ENCODE peak calls at places on chromosomes 2 and 18, in five cellular contexts. One of them, this sample, is unnamed.

GRCh38 chr18:56661414-56662101 is 10.4 kb downstream of the WDR7 start:
- DNase-seq in AG10803: no peak
- DNase-seq in sigmoid colon: no peak
- DNase-seq in HCT116: no peak
- DNase-seq in neural progenitor cell: no peak
- DNase-seq in this sample: no peak

GRCh38 chr18:50042611-50043010 is 152.3 kb downstream of the MYO5B start:
- DNase-seq in neural progenitor cell: peak; percentile 23
- DNase-seq in sigmoid colon: no peak
- DNase-seq in HCT116: no peak
- DNase-seq in AG10803: no peak
- DNase-seq in this sample: no peak

GRCh38 chr2:177782613-177783012 is 290.0 kb downstream of the PDE11A start:
- DNase-seq in sigmoid colon: no peak
- DNase-seq in neural progenitor cell: no peak
- DNase-seq in AG10803: no peak
- DNase-seq in HCT116: no peak
- DNase-seq in this sample: no peak

GRCh38 chr2:186569906-186570305 is 19.9 kb upstream of the ITGAV start:
- DNase-seq in AG10803: no peak
- DNase-seq in neural progenitor cell: peak; percentile 79
- DNase-seq in HCT116: no peak
- DNase-seq in sigmoid colon: no peak
- DNase-seq in this sample: peak; percentile 71

GRCh38 chr2:45743531-45744391 is 92.3 kb downstream of the PRKCE start:
- DNase-seq in AG10803: peak; percentile 77
- DNase-seq in neural progenitor cell: no peak
- DNase-seq in HCT116: no peak
- DNase-seq in sigmoid colon: peak; percentile 84
- DNase-seq in this sample: no peak

GRCh38 chr2:73035899-73036778 is 35.4 kb downstream of the SFXN5 start:
- DNase-seq in HCT116: peak; percentile 16
- DNase-seq in sigmoid colon: no peak
- DNase-seq in neural progenitor cell: peak; percentile 51
- DNase-seq in AG10803: no peak
- DNase-seq in this sample: no peak

GRCh38 chr2:36663851-36664715 is 32.4 kb upstream of the VIT start:
- DNase-seq in AG10803: peak; percentile 90
- DNase-seq in neural progenitor cell: peak; percentile 67
- DNase-seq in sigmoid colon: no peak
- DNase-seq in HCT116: peak; percentile 64
- DNase-seq in this sample: peak; percentile 31

GRCh38 chr2:88608184-88608583 is 19.1 kb downstream of the EIF2AK3 start:
- DNase-seq in neural progenitor cell: no peak
- DNase-seq in HCT116: no peak
- DNase-seq in AG10803: no peak
- DNase-seq in sigmoid colon: no peak
- DNase-seq in this sample: no peak

GRCh38 chr18:9535430-9535972 is 60.2 kb downstream of the RALBP1 start:
- DNase-seq in neural progenitor cell: peak; percentile 7
- DNase-seq in AG10803: peak; percentile 97
- DNase-seq in HCT116: no peak
- DNase-seq in sigmoid colon: no peak
- DNase-seq in this sample: no peak

GRCh38 chr2:75560022-75560767 is 544 bp downstream of the EVA1A start:
- DNase-seq in AG10803: peak; percentile 41
- DNase-seq in neural progenitor cell: peak; percentile 60
- DNase-seq in HCT116: no peak
- DNase-seq in sigmoid colon: no peak
- DNase-seq in this sample: no peak

GRCh38 chr2:112920923-112921532 is 10.1 kb downstream of the IL37 start:
- DNase-seq in sigmoid colon: no peak
- DNase-seq in HCT116: peak; percentile 49
- DNase-seq in AG10803: no peak
- DNase-seq in neural progenitor cell: no peak
- DNase-seq in this sample: no peak

GRCh38 chr2:240567872-240568677 is at the start of gene RNPEPL1:
- DNase-seq in HCT116: no peak
- DNase-seq in AG10803: no peak
- DNase-seq in neural progenitor cell: peak; percentile 76
- DNase-seq in sigmoid colon: peak; percentile 72
- DNase-seq in this sample: no peak

GRCh38 chr18:10290244-10291240 is 163.9 kb upstream of the APCDD1 start:
- DNase-seq in AG10803: peak; percentile 46
- DNase-seq in sigmoid colon: no peak
- DNase-seq in neural progenitor cell: no peak
- DNase-seq in HCT116: no peak
- DNase-seq in this sample: no peak

GRCh38 chr2:187424156-187424555 is 23.9 kb downstream of the CALCRL start:
- DNase-seq in HCT116: no peak
- DNase-seq in sigmoid colon: no peak
- DNase-seq in AG10803: peak; percentile 27
- DNase-seq in neural progenitor cell: no peak
- DNase-seq in this sample: no peak

GRCh38 chr2:187775651-187776050 is 221.4 kb upstream of the TFPI start:
- DNase-seq in AG10803: no peak
- DNase-seq in HCT116: no peak
- DNase-seq in sigmoid colon: no peak
- DNase-seq in neural progenitor cell: no peak
- DNase-seq in this sample: no peak

GRCh38 chr2:88606371-88607030 is 20.8 kb downstream of the EIF2AK3 start:
- DNase-seq in neural progenitor cell: no peak
- DNase-seq in AG10803: no peak
- DNase-seq in sigmoid colon: no peak
- DNase-seq in HCT116: no peak
- DNase-seq in this sample: no peak

GRCh38 chr18:34660572-34660971 is 49.5 kb upstream of the DTNA start:
- DNase-seq in sigmoid colon: no peak
- DNase-seq in neural progenitor cell: no peak
- DNase-seq in AG10803: no peak
- DNase-seq in HCT116: no peak
- DNase-seq in this sample: no peak

GRCh38 chr2:19541884-19542283 is 183.5 kb upstream of the OSR1 start:
- DNase-seq in neural progenitor cell: no peak
- DNase-seq in AG10803: no peak
- DNase-seq in sigmoid colon: no peak
- DNase-seq in HCT116: no peak
- DNase-seq in this sample: no peak

GRCh38 chr2:128457006-128457604 is 138.4 kb upstream of the HS6ST1 start:
- DNase-seq in sigmoid colon: no peak
- DNase-seq in neural progenitor cell: no peak
- DNase-seq in AG10803: no peak
- DNase-seq in HCT116: no peak
- DNase-seq in this sample: no peak

GRCh38 chr2:79487371-79487770 is 25.5 kb upstream of the CTNNA2 start:
- DNase-seq in sigmoid colon: no peak
- DNase-seq in HCT116: no peak
- DNase-seq in neural progenitor cell: no peak
- DNase-seq in AG10803: no peak
- DNase-seq in this sample: no peak

GRCh38 chr2:189142893-189143759 is 36.4 kb downstream of the COL5A2 start:
- DNase-seq in sigmoid colon: no peak
- DNase-seq in HCT116: peak; percentile 62
- DNase-seq in neural progenitor cell: peak; percentile 76
- DNase-seq in AG10803: peak; percentile 50
- DNase-seq in this sample: no peak

GRCh38 chr18:8507361-8507760 is 101.9 kb upstream of the RAB12 start:
- DNase-seq in sigmoid colon: peak; percentile 37
- DNase-seq in HCT116: peak; percentile 3
- DNase-seq in neural progenitor cell: peak; percentile 47
- DNase-seq in AG10803: no peak
- DNase-seq in this sample: no peak

GRCh38 chr18:78787751-78788150 is 191.9 kb upstream of the SALL3 start:
- DNase-seq in sigmoid colon: peak; percentile 41
- DNase-seq in HCT116: no peak
- DNase-seq in neural progenitor cell: no peak
- DNase-seq in AG10803: no peak
- DNase-seq in this sample: no peak

GRCh38 chr2:194304191-194304590 is 1352.8 kb upstream of the SLC39A10 start:
- DNase-seq in HCT116: no peak
- DNase-seq in sigmoid colon: no peak
- DNase-seq in neural progenitor cell: no peak
- DNase-seq in AG10803: no peak
- DNase-seq in this sample: no peak

GRCh38 chr2:202067589-202067988 is 5.5 kb upstream of the KIAA2012 start:
- DNase-seq in AG10803: no peak
- DNase-seq in neural progenitor cell: no peak
- DNase-seq in HCT116: no peak
- DNase-seq in sigmoid colon: no peak
- DNase-seq in this sample: no peak

GRCh38 chr2:240257940-240258580 is 117.6 kb upstream of the OTOS start:
- DNase-seq in AG10803: no peak
- DNase-seq in HCT116: no peak
- DNase-seq in sigmoid colon: no peak
- DNase-seq in neural progenitor cell: no peak
- DNase-seq in this sample: no peak

DNA sequence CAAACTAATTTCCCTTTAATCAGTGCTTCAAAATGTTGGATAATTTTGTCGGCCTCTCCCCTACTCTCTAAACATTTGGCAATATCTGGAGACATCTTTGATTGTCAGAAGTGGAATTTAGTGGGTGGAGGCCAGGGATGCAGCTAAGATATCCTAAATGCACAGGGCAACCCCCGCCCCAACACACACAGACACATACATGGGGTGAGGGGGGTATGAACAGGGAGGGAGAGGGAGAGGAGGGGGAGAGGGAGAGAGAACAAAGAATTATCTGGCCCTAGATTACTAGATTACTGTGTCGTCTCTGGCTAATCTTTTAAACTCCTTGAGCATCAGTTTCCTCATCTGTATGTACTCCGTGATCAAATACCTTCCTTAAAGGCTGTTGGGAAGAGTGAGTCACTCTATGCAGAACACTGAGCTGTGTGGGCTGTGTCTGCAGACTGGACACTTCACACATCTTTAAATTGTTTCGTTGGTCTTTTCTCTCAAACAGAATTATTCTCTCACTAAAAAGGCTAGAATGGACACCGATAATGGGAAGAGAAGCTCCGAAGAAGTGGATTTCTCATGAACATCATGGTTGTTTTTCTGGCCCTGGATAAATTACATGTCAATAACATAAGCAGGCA is 2.9 kb downstream of the RNF149 start:
- DNase-seq in neural progenitor cell: no peak
- DNase-seq in sigmoid colon: no peak
- DNase-seq in AG10803: peak; percentile 56
- DNase-seq in HCT116: no peak
- DNase-seq in this sample: no peak
- H3K4me3 ChIP-seq in neural progenitor cell: no peak overlapping the region
- H3K4me3 ChIP-seq in sigmoid colon: peak overlapping the region; percentile 93
- H3K4me3 ChIP-seq in AG10803: peak overlapping the region; percentile 88
- H3K4me3 ChIP-seq in HCT116: no peak overlapping the region
- H3K4me3 ChIP-seq in this sample: no peak overlapping the region

GRCh38 chr2:238865744-238866355 is 18.0 kb downstream of the TWIST2 start:
- DNase-seq in AG10803: no peak
- DNase-seq in HCT116: no peak
- DNase-seq in sigmoid colon: no peak
- DNase-seq in neural progenitor cell: no peak
- DNase-seq in this sample: no peak

GRCh38 chr2:238868616-238869292 is 20.9 kb downstream of the TWIST2 start:
- DNase-seq in neural progenitor cell: no peak
- DNase-seq in sigmoid colon: peak; percentile 95
- DNase-seq in HCT116: no peak
- DNase-seq in AG10803: peak; percentile 97
- DNase-seq in this sample: no peak

GRCh38 chr2:238868067-238868524 is 20.2 kb downstream of the TWIST2 start:
- DNase-seq in AG10803: peak; percentile 75
- DNase-seq in neural progenitor cell: no peak
- DNase-seq in HCT116: no peak
- DNase-seq in sigmoid colon: peak; percentile 71
- DNase-seq in this sample: no peak

GRCh38 chr2:238865015-238865719 is 17.3 kb downstream of the TWIST2 start:
- DNase-seq in neural progenitor cell: no peak
- DNase-seq in AG10803: peak; percentile 40
- DNase-seq in sigmoid colon: no peak
- DNase-seq in HCT116: no peak
- DNase-seq in this sample: no peak

DNA sequence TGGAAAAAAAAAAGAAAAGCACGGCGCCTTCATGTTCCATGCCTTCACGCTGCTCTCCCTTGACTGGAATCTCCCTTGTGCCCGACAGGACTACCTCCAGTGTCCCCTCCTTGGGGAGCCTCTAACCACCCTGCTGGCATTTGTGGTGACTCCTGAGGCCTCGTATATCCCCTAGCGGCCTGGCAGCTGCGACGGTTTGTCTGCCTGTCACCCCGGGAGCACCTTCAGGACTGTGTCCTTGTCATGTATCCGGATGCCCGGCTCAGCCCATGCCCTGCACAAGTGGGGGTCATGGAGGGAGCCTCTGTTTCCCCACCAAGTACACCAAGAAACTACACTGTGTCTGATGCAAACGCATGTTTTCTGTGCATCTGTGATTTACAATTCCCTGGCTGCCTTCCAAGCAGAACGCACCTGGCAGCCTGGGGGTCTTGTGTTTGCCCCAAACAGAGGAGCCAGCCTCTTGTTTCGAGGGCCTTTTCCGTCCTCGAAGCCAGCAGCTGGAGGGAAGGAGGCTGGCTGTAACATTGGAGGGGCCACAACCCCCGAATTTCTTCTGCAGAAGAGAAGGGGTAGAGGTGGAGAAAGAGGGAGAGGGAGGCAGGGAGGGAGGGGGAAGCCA is 18.9 kb downstream of the TWIST2 start:
- DNase-seq in AG10803: no peak
- DNase-seq in HCT116: no peak
- DNase-seq in neural progenitor cell: no peak
- DNase-seq in sigmoid colon: no peak
- DNase-seq in this sample: no peak
- TF ChIP-seq CTCF in AG10803: no peak
- TF ChIP-seq CTCF in HCT116: no peak
- TF ChIP-seq CTCF in neural progenitor cell: no peak
- TF ChIP-seq CTCF in sigmoid colon: no peak
- TF ChIP-seq CTCF in this sample: no peak

GRCh38 chr2:171409436-171409971 is 24.3 kb downstream of the METTL8 start:
- DNase-seq in sigmoid colon: no peak
- DNase-seq in AG10803: no peak
- DNase-seq in neural progenitor cell: peak; percentile 46
- DNase-seq in HCT116: no peak
- DNase-seq in this sample: no peak
- H3K4me3 ChIP-seq in sigmoid colon: peak overlapping the region; percentile 36
- H3K4me3 ChIP-seq in AG10803: no peak overlapping the region
- H3K4me3 ChIP-seq in neural progenitor cell: peak overlapping the region; percentile 40
- H3K4me3 ChIP-seq in HCT116: no peak overlapping the region
- H3K4me3 ChIP-seq in this sample: no peak overlapping the region

DNA sequence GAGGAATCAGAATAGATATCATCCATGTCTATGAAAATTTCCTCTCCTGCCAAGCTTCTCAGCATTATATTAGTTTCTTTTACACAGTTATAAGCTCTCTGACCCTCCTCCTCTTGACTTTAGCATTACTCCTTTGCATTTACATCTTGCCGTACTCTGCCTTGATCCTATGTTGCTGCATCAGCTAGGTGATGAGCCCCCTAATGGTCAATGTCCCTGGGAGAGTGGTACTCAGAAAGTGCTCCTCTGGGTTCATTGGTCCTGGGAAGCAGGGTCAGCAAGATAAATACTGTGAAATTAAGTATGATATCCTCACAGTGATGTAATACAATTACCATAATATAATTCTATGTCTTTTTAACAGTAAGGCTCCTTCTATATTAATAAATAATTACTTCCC is 74.1 kb downstream of the PKP4 start:
- DNase-seq in HCT116: no peak
- DNase-seq in sigmoid colon: no peak
- DNase-seq in AG10803: no peak
- DNase-seq in neural progenitor cell: no peak
- DNase-seq in this sample: no peak
- TF ChIP-seq CTCF in HCT116: no peak
- TF ChIP-seq CTCF in sigmoid colon: no peak
- TF ChIP-seq CTCF in AG10803: no peak
- TF ChIP-seq CTCF in neural progenitor cell: no peak
- TF ChIP-seq CTCF in this sample: no peak

This sample was measured in kidney epithelial cell.